ENCODE peak calls at places on chromosome 20, in four cellular contexts. P is GM12878, O is K562, N is HepG2. L is an unnamed sample.

GRCh38 chr20:11853359-11853758 is 64.3 kb upstream of the BTBD3 start:
- DNase-seq in P (no peak), O (no peak), N (no peak), L (no peak)

GRCh38 chr20:2749951-2750342 is 50.5 kb downstream of the CPXM1 start:
- DNase-seq in P (no peak), O (no peak), N (no peak), L (no peak)

GRCh38 chr20:60010689-60011417 is 52.6 kb downstream of the CDH26 start:
- DNase-seq in P (no peak), O (no peak), N (no peak), L (no peak)

GRCh38 chr20:5910192-5910591 is 40.1 kb downstream of the TRMT6 start:
- DNase-seq in P (no peak), O (no peak), N (no peak), L (no peak)

GRCh38 chr20:49635171-49635570 is 67.2 kb upstream of the PTGIS start:
- DNase-seq in P (no peak), O (no peak), N (no peak), L (no peak)

GRCh38 chr20:63056236-63057132 is 49.7 kb upstream of the BHLHE23 start:
- DNase-seq in P (no peak), N (no peak), O (peak), L (peak)

GRCh38 chr20:53984781-53985518 is 85.4 kb downstream of the BCAS1 start:
- DNase-seq in O (no peak), N (no peak), P (no peak), L (no peak)

GRCh38 chr20:2527762-2528161 is 8.6 kb upstream of the TMC2 start:
- DNase-seq in N (no peak), O (no peak), P (no peak), L (no peak)

GRCh38 chr20:32830437-32830836 is 10.7 kb downstream of the MAPRE1 start:
- DNase-seq in P (no peak), O (no peak), N (no peak), L (no peak)

GRCh38 chr20:1377984-1378742 is 14.7 kb downstream of the FKBP1A start:
- DNase-seq in O (no peak), P (no peak), N (peak), L (no peak)

GRCh38 chr20:50488236-50488806 is 21.9 kb upstream of the PTPN1 start:
- DNase-seq in P (no peak), O (no peak), N (no peak), L (no peak)

GRCh38 chr20:63357921-63358905 is 2.9 kb downstream of the CHRNA4 start:
- DNase-seq in O (no peak), P (no peak), N (no peak), L (no peak)

GRCh38 chr20:17226410-17227198 is at the start of gene PCSK2:
- DNase-seq in N (no peak), P (no peak), O (peak), L (peak)

GRCh38 chr20:1165521-1165920 is 19.3 kb downstream of the TMEM74B start:
- DNase-seq in O (no peak), P (no peak), N (no peak), L (no peak)

GRCh38 chr20:36830791-36831691 is 44.9 kb upstream of the TLDC2 start:
- DNase-seq in O (no peak), N (no peak), P (no peak), L (no peak)

GRCh38 chr20:24723953-24724352 is 225.1 kb upstream of the CST7 start:
- DNase-seq in N (no peak), P (no peak), O (no peak), L (no peak)

GRCh38 chr20:38579219-38579618 is 1.8 kb upstream of the ADIG start:
- DNase-seq in P (no peak), N (no peak), O (no peak), L (no peak)

GRCh38 chr20:38278763-38279162 is 18.2 kb upstream of the KIAA1755 start:
- DNase-seq in N (no peak), P (no peak), O (no peak), L (no peak)

GRCh38 chr20:31573555-31574295 is 31.4 kb upstream of the ID1 start:
- DNase-seq in N (peak), P (no peak), O (no peak), L (no peak)

GRCh38 chr20:25273541-25274358 is 25.9 kb downstream of the PYGB start:
- DNase-seq in N (no peak), P (no peak), O (no peak), L (peak)

GRCh38 chr20:10375191-10375590 is 58.8 kb downstream of the MKKS start:
- DNase-seq in O (no peak), P (no peak), N (no peak), L (no peak)

GRCh38 chr20:32271620-32272019 is 5.8 kb upstream of the KIF3B start:
- DNase-seq in N (no peak), O (no peak), P (no peak), L (no peak)

GRCh38 chr20:24834310-24834709 is 114.8 kb upstream of the CST7 start:
- DNase-seq in P (no peak), N (no peak), O (no peak), L (no peak)

GRCh38 chr20:13995841-13996240 is 525 bp downstream of the MACROD2 start:
- DNase-seq in N (no peak), O (no peak), P (no peak), L (peak)

GRCh38 chr20:47998736-47999135 is 213.5 kb upstream of the SULF2 start:
- DNase-seq in P (no peak), O (no peak), N (no peak), L (no peak)
- TF ChIP-seq ETV6 in P (no peak), O (no peak), N (no peak), L (no peak)

DNA sequence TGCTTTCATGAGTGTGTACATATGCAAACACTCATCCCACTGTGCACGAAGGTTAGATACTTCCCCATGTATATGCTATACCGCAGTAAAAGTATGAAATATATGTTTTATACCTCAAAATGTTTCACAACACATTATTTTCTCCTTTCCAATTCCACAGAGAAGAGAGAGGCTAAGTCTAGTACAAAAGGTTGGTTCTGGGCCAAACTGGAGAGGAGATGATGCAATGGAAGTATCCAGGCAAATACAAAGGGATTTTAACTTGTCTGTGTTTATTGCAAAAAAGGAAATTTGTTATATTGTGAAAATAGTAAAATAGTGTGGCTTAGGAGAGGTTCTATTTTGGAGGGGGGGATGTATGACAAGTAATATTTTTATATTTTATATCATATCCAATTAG is 112.6 kb downstream of the PLCB1 start:
- DNase-seq in O (no peak), P (no peak), N (peak), L (no peak)
- TF ChIP-seq ETV6 in O (no peak), P (no peak), N (no peak), L (no peak)

GRCh38 chr20:61161649-61162210 is 90.3 kb upstream of the CDH4 start:
- DNase-seq in O (no peak), P (no peak), N (no peak), L (no peak)

GRCh38 chr20:61166324-61166723 is 85.7 kb upstream of the CDH4 start:
- DNase-seq in O (no peak), N (no peak), P (no peak), L (no peak)

GRCh38 chr20:61163027-61163426 is 89.0 kb upstream of the CDH4 start:
- DNase-seq in N (no peak), O (no peak), P (no peak), L (no peak)

GRCh38 chr20:61159940-61160688 is 91.9 kb upstream of the CDH4 start:
- DNase-seq in O (no peak), P (no peak), N (no peak), L (no peak)

GRCh38 chr20:61162506-61162905 is 89.6 kb upstream of the CDH4 start:
- DNase-seq in N (no peak), O (no peak), P (no peak), L (no peak)
- TF ChIP-seq ETV6 in N (no peak), O (no peak), P (no peak), L (no peak)

GRCh38 chr20:45452772-45453171 is 16.8 kb upstream of the WFDC2 start:
- DNase-seq in P (no peak), O (no peak), N (no peak), L (no peak)

GRCh38 chr20:45461225-45461624 is 8.3 kb upstream of the WFDC2 start:
- DNase-seq in P (no peak), O (no peak), N (no peak), L (no peak)

GRCh38 chr20:45452238-45452637 is 17.3 kb upstream of the WFDC2 start:
- DNase-seq in O (no peak), N (no peak), P (no peak), L (no peak)

GRCh38 chr20:45459606-45460005 is 9.9 kb upstream of the WFDC2 start:
- DNase-seq in O (peak), P (no peak), N (no peak), L (no peak)

DNA sequence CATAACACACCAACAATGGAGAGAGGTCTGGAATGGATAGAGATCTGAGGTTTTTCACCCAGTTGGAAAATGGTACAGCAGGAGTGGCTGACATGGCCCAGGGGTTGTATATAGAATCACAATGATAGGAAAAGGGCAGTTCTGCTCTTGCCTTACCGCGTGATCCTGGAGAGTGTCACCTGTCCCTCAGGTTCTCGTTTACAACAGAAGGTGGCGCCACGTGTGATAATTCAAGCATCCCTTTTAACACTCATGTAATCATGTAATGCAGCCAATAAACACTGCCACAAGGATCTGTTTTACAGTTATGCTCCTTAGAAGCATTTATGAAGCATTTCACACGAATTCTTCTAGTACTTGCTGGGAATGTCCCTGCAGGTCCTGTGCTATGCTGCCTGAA is 12.9 kb upstream of the WFDC2 start:
- DNase-seq in O (peak), N (peak), P (no peak), L (peak)
- TF ChIP-seq ETV6 in O (no peak), N (no peak), P (no peak), L (no peak)

GRCh38 chr20:20529597-20529996 is 161.7 kb downstream of the INSM1 start:
- DNase-seq in N (no peak), O (no peak), P (no peak), L (no peak)
- TF ChIP-seq ETV6 in N (no peak), O (no peak), P (no peak), L (no peak)

L was measured in WTC11.